ENCODE peak calls at places on chromosomes 6 and 20, in eight cellular contexts. M is effector memory CD4-positive, alpha-beta T cell; W is Calu3; Q is lung microvascular endothelial cell; S is NCI-H1417; O is RWPE1; Y is mucosa of descending colon; E is nephron progenitor cell. G is an unnamed sample.
A peak's percentile ranks its signal among the peaks of the same experiment; 100 is the strongest.

GRCh38 chr6:45398075-45398817 is 20.5 kb upstream of the SUPT3H start:
- DNase-seq in M (no peak), W (no peak), Q (no peak), S (no peak), O (peak; percentile 30), Y (no peak), E (no peak), G (no peak)

GRCh38 chr6:26576929-26577719 is 19.6 kb upstream of the ABT1 start:
- DNase-seq in M (peak; percentile 52), W (peak; percentile 73), Q (peak; percentile 46), S (no peak), O (no peak), Y (peak; percentile 39), E (peak; percentile 59), G (peak; percentile 78)

GRCh38 chr6:1686117-1687098 is 76.7 kb downstream of the FOXC1 start:
- DNase-seq in M (no peak), W (peak; percentile 42), Q (peak; percentile 45), S (no peak), O (peak; percentile 87), Y (no peak), E (no peak), G (peak; percentile 92)

GRCh38 chr6:16278048-16278724 is 39.8 kb downstream of the GMPR start:
- DNase-seq in M (no peak), W (peak; percentile 1), Q (no peak), S (no peak), O (peak; percentile 29), Y (no peak), E (no peak), G (peak; percentile 26)

GRCh38 chr6:112016335-112016734 is 37.6 kb upstream of the CCN6 start:
- DNase-seq in M (no peak), W (no peak), Q (peak; percentile 92), S (no peak), O (peak; percentile 46), Y (no peak), E (no peak), G (peak; percentile 63)

GRCh38 chr20:25012616-25013189 is 20.2 kb upstream of the APMAP start:
- DNase-seq in M (no peak), W (no peak), Q (no peak), S (no peak), O (no peak), Y (no peak), E (no peak), G (no peak)

GRCh38 chr6:126914172-126914571 is 204.3 kb upstream of the RSPO3 start:
- DNase-seq in M (no peak), W (no peak), Q (no peak), S (no peak), O (no peak), Y (no peak), E (no peak), G (no peak)

GRCh38 chr6:10413850-10414765 is 766 bp downstream of the TFAP2A start:
- DNase-seq in M (no peak), W (peak; percentile 53), Q (no peak), S (peak; percentile 55), O (peak; percentile 46), Y (no peak), E (peak; percentile 46), G (no peak)

GRCh38 chr6:139743629-139744028 is 369.2 kb upstream of the CITED2 start:
- DNase-seq in M (no peak), W (no peak), Q (peak; percentile 94), S (no peak), O (peak; percentile 94), Y (no peak), E (no peak), G (peak; percentile 91)

GRCh38 chr6:128415387-128415786 is 105.0 kb downstream of the PTPRK start:
- DNase-seq in M (no peak), W (no peak), Q (no peak), S (peak; percentile 5), O (no peak), Y (no peak), E (no peak), G (no peak)

GRCh38 chr20:49906101-49906604 is 9.2 kb downstream of the SPATA2 start:
- DNase-seq in M (no peak), W (no peak), Q (no peak), S (no peak), O (no peak), Y (no peak), E (no peak), G (no peak)

GRCh38 chr20:57380081-57380750 is 11.0 kb upstream of the RBM38 start:
- DNase-seq in M (no peak), W (no peak), Q (no peak), S (no peak), O (no peak), Y (no peak), E (no peak), G (no peak)

GRCh38 chr6:41040101-41040910 is 1.3 kb upstream of the UNC5CL start:
- DNase-seq in M (no peak), W (peak; percentile 84), Q (no peak), S (no peak), O (peak; percentile 38), Y (peak; percentile 55), E (no peak), G (no peak)

GRCh38 chr6:142756215-142756630 is 188.8 kb downstream of the HIVEP2 start:
- DNase-seq in M (no peak), W (peak; percentile 58), Q (no peak), S (no peak), O (peak; percentile 30), Y (no peak), E (no peak), G (peak; percentile 51)

GRCh38 chr20:7362601-7363000 is 577.7 kb downstream of the HAO1 start:
- DNase-seq in M (no peak), W (no peak), Q (no peak), S (peak; percentile 42), O (no peak), Y (no peak), E (no peak), G (no peak)

GRCh38 chr20:37072293-37073196 is 23.3 kb downstream of the RBL1 start:
- DNase-seq in M (no peak), W (no peak), Q (no peak), S (no peak), O (no peak), Y (no peak), E (no peak), G (no peak)

GRCh38 chr6:95143408-95144180 is 433.7 kb upstream of the MANEA start:
- DNase-seq in M (no peak), W (no peak), Q (no peak), S (no peak), O (no peak), Y (no peak), E (no peak), G (no peak)

GRCh38 chr6:13769655-13770053 is 44.7 kb downstream of the MCUR1 start:
- DNase-seq in M (no peak), W (no peak), Q (no peak), S (no peak), O (no peak), Y (no peak), E (no peak), G (no peak)

GRCh38 chr20:58898629-58899028 is 46.1 kb downstream of the GNAS start:
- DNase-seq in M (no peak), W (no peak), Q (no peak), S (no peak), O (no peak), Y (no peak), E (no peak), G (no peak)

GRCh38 chr6:166955865-166956443 is 396 bp downstream of the RNASET2 start:
- DNase-seq in M (no peak), W (no peak), Q (no peak), S (peak; percentile 95), O (peak; percentile 13), Y (no peak), E (no peak), G (no peak)

GRCh38 chr6:14207493-14207892 is 89.9 kb downstream of the CD83 start:
- DNase-seq in M (no peak), W (no peak), Q (no peak), S (no peak), O (no peak), Y (peak; percentile 67), E (no peak), G (no peak)

GRCh38 chr20:25336561-25337422 is 53.8 kb downstream of the ABHD12 start:
- DNase-seq in M (no peak), W (no peak), Q (peak; percentile 15), S (no peak), O (peak; percentile 73), Y (peak; percentile 43), E (no peak), G (peak; percentile 57)

GRCh38 chr20:49853640-49854039 is 41.0 kb downstream of the SLC9A8 start:
- DNase-seq in M (no peak), W (peak; percentile 18), Q (peak; percentile 80), S (no peak), O (peak; percentile 98), Y (no peak), E (peak; percentile 27), G (peak; percentile 63)

GRCh38 chr20:23926526-23926880 is 47.0 kb upstream of the CST5 start:
- DNase-seq in M (no peak), W (no peak), Q (no peak), S (no peak), O (no peak), Y (no peak), E (no peak), G (no peak)

GRCh38 chr6:153727910-153728309 is 311.1 kb upstream of the OPRM1 start:
- DNase-seq in M (no peak), W (no peak), Q (no peak), S (peak; percentile 13), O (no peak), Y (no peak), E (no peak), G (no peak)

GRCh38 chr6:72819609-72820008 is 197.7 kb downstream of the KCNQ5 start:
- DNase-seq in M (no peak), W (no peak), Q (no peak), S (no peak), O (peak; percentile 30), Y (no peak), E (no peak), G (no peak)